ENCODE peak calls at places on chromosome 3, in eight cellular contexts. V is AG09319, F is HFFc6, Z is RWPE1, D is progenitor cell of endocrine pancreas, T is type B pancreatic cell, O is fibroblast of lung, M is endothelial cell. W is an unnamed sample.

GRCh38 chr3:23203651-23204111 is 554 bp downstream of the UBE2E2 start:
- DNase-seq in F (no peak), V (no peak), M (peak; percentile 13), Z (peak; percentile 14), D (no peak), O (no peak), T (no peak), W (peak; percentile 18)

GRCh38 chr3:128392812-128393544 is 73.7 kb downstream of the DNAJB8 start:
- DNase-seq in F (no peak), T (no peak), Z (no peak), M (no peak), V (no peak), D (no peak), O (no peak), W (no peak)

GRCh38 chr3:158384019-158384418 is 187.0 kb upstream of the MLF1 start:
- DNase-seq in M (no peak), O (no peak), V (no peak), Z (no peak), T (no peak), F (no peak), D (no peak), W (no peak)

GRCh38 chr3:72165337-72165736 is 380.4 kb upstream of the PROK2 start:
- DNase-seq in V (no peak), M (no peak), Z (no peak), O (peak; percentile 65), F (no peak), D (no peak), T (no peak), W (no peak)

GRCh38 chr3:16449369-16449768 is 64.1 kb downstream of the RFTN1 start:
- DNase-seq in T (no peak), O (no peak), Z (no peak), D (no peak), V (no peak), F (no peak), M (no peak), W (no peak)

GRCh38 chr3:195932418-195933043 is 24.2 kb upstream of the TNK2 start:
- DNase-seq in Z (no peak), F (no peak), V (no peak), M (no peak), D (no peak), O (no peak), T (no peak), W (no peak)

GRCh38 chr3:192835818-192836468 is 81.7 kb downstream of the MB21D2 start:
- DNase-seq in O (peak; percentile 82), T (no peak), F (peak; percentile 46), V (no peak), D (no peak), M (no peak), Z (no peak), W (no peak)

GRCh38 chr3:33962383-33962782 is 164.0 kb downstream of the PDCD6IP start:
- DNase-seq in F (no peak), V (no peak), D (no peak), Z (no peak), O (no peak), T (no peak), M (no peak), W (no peak)

GRCh38 chr3:172194702-172195392 is 155.5 kb downstream of the FNDC3B start:
- DNase-seq in O (peak; percentile 75), T (no peak), F (no peak), Z (peak; percentile 16), V (no peak), M (no peak), D (no peak), W (no peak)

GRCh38 chr3:196941846-196942225 is 492 bp downstream of the NCBP2 start:
- DNase-seq in D (no peak), M (peak; percentile 59), F (no peak), V (peak; percentile 10), O (peak; percentile 52), T (no peak), Z (peak; percentile 50), W (peak; percentile 43)

GRCh38 chr3:87332789-87333188 is 56.4 kb upstream of the POU1F1 start:
- DNase-seq in M (no peak), T (no peak), O (no peak), D (no peak), Z (no peak), V (no peak), F (no peak), W (no peak)

GRCh38 chr3:36457667-36458066 is 77.4 kb downstream of the STAC start:
- DNase-seq in Z (no peak), V (no peak), M (no peak), O (no peak), F (no peak), D (no peak), T (no peak), W (no peak)

GRCh38 chr3:14565791-14566588 is 25.8 kb upstream of the GRIP2 start:
- DNase-seq in O (peak; percentile 79), D (no peak), M (no peak), F (peak; percentile 29), V (no peak), T (no peak), Z (no peak), W (no peak)

GRCh38 chr3:129025691-129026435 is 24.8 kb downstream of the EFCC1 start:
- DNase-seq in V (no peak), F (peak; percentile 7), O (no peak), Z (no peak), T (no peak), D (no peak), M (no peak), W (no peak)

GRCh38 chr3:2851835-2852234 is 258.3 kb downstream of the IL5RA start:
- DNase-seq in F (no peak), T (no peak), V (no peak), O (no peak), D (no peak), M (no peak), Z (no peak), W (no peak)
- TF ChIP-seq CTCF in F (no peak), T (no peak), V (no peak), O (no peak), D (no peak), M (no peak), Z (no peak), W (no peak)

DNA sequence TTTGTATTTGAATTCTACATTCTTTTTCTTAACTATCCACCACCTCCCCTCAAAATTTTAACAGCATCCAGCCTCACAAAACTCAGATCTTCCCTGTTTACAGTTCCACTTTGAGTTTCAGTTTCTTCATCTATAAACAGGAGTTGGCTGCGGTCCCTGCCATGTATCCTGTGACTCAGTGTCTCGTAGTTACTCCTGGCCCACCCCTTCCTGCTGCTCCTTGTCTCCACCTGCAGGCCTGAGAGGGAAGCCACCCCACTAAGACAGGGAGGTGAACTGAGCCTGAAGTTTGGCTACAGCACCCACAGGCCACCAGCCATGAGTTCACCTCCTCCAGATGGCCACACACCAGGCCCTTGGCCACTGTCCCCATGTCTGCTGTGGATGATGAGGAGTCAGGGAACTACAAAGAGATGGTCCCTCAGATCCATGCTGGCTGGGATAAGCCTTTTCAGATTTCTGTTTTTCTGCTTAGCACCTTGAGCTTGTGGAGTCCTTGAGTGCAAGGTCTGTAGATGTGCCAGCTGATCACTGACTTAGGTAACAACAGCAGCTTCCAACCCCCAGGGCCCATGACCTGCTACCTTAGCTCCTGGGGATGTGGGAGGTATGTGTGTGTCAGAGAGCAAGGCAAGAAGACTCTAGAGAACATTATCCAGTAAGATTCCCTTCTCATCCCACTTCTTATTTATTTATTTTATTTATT is 37.5 kb downstream of the CD86 start:
- DNase-seq in F (peak; percentile 15), D (no peak), V (no peak), Z (peak; percentile 45), O (peak; percentile 23), T (no peak), M (peak; percentile 15), W (no peak)
- TF ChIP-seq CTCF in F (peak; percentile 62), D (peak; percentile 39), V (peak; percentile 13), Z (no peak), O (peak; percentile 35), T (peak; percentile 45), M (peak; percentile 39), W (peak; percentile 39)

GRCh38 chr3:146636881-146637280 is 31.7 kb upstream of the PLSCR5 start:
- DNase-seq in T (no peak), M (no peak), Z (no peak), V (no peak), O (no peak), D (no peak), F (no peak), W (no peak)

GRCh38 chr3:146638718-146639117 is 33.6 kb upstream of the PLSCR5 start:
- DNase-seq in O (no peak), T (no peak), Z (no peak), V (no peak), F (no peak), D (no peak), M (no peak), W (no peak)

GRCh38 chr3:146637871-146638270 is 32.7 kb upstream of the PLSCR5 start:
- DNase-seq in V (no peak), M (no peak), F (no peak), Z (no peak), O (peak; percentile 11), T (no peak), D (no peak), W (no peak)

GRCh38 chr3:146640955-146641867 is 36.1 kb upstream of the PLSCR5 start:
- DNase-seq in V (no peak), Z (peak; percentile 46), T (no peak), F (peak; percentile 53), D (no peak), M (peak; percentile 28), O (peak; percentile 20), W (no peak)

GRCh38 chr3:146640361-146640760 is 35.2 kb upstream of the PLSCR5 start:
- DNase-seq in Z (no peak), M (no peak), V (no peak), D (no peak), T (no peak), O (no peak), F (no peak), W (no peak)
- TF ChIP-seq CTCF in Z (no peak), M (no peak), V (no peak), D (no peak), T (no peak), O (no peak), F (no peak), W (no peak)

DNA sequence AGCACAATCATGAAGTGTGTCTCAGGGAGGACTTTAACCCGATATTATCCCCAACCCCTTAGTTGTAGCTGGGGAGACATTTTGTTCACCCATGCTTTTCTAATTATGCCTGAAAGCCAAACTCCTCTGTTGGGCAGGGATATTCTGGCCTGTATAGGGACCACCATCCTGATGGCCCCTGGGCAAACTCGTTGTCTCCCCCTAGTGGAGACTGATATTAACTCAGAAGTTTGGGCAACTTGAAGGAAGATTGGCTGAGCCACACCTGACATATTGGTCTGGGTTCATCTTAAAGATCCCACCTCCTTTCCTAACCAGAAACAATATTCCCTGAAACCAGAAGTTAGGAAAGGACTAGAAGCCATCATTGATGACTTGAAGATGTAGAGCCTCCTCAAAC is 42.3 kb downstream of the TM4SF18 start:
- DNase-seq in F (peak; percentile 5), V (no peak), O (no peak), T (no peak), D (no peak), Z (no peak), M (no peak), W (no peak)
- TF ChIP-seq CTCF in F (peak; percentile 77), V (peak; percentile 30), O (no peak), T (peak; percentile 68), D (peak; percentile 40), Z (peak; percentile 35), M (peak; percentile 67), W (peak; percentile 53)